ENCODE peak calls at places on chromosomes 16 and 17, in seven cellular contexts. R is AG09319, G is NCI-H1436, O is posterior cingulate gyrus, F is AG10803, C is renal cortical epithelial cell, W is Daoy. D is an unnamed sample.

GRCh38 chr17:16444258-16444886 is 29.0 kb downstream of the TRPV2 start:
- DNase-seq in G (no peak), R (no peak), C (no peak), F (no peak), O (no peak), W (peak), D (no peak)

GRCh38 chr17:78416791-78417530 is 38.5 kb downstream of the PGS1 start:
- DNase-seq in O (no peak), C (no peak), F (no peak), R (no peak), G (no peak), W (no peak), D (peak)

GRCh38 chr17:20983359-20983637 is 59.5 kb downstream of the USP22 start:
- DNase-seq in F (no peak), R (no peak), C (no peak), O (no peak), G (no peak), W (no peak), D (no peak)

GRCh38 chr17:72931163-72931562 is 161.3 kb downstream of the SLC39A11 start:
- DNase-seq in F (no peak), W (no peak), O (no peak), R (no peak), C (peak), G (no peak), D (no peak)

GRCh38 chr17:74277935-74278334 is 3.9 kb downstream of the DNAI2 start:
- DNase-seq in O (no peak), C (no peak), R (no peak), W (no peak), F (no peak), G (no peak), D (no peak)

GRCh38 chr17:9985622-9986021 is 80.6 kb upstream of the RCVRN start:
- DNase-seq in C (no peak), F (no peak), G (no peak), R (no peak), W (no peak), O (no peak), D (no peak)

GRCh38 chr16:85210423-85211169 is 98.3 kb upstream of the CIBAR2 start:
- DNase-seq in C (peak), O (no peak), W (peak), R (no peak), G (no peak), F (peak), D (no peak)

GRCh38 chr16:86374603-86375002 is 135.7 kb upstream of the FOXF1 start:
- DNase-seq in C (no peak), G (no peak), W (no peak), O (no peak), F (no peak), R (no peak), D (no peak)

GRCh38 chr17:43755389-43755875 is 3.2 kb downstream of the SOST start:
- DNase-seq in O (no peak), R (no peak), F (no peak), W (no peak), G (no peak), C (no peak), D (no peak)

GRCh38 chr16:22751685-22752084 is 62.3 kb upstream of the HS3ST2 start:
- DNase-seq in G (no peak), W (no peak), R (no peak), F (no peak), O (no peak), C (no peak), D (no peak)

GRCh38 chr16:87843678-87844373 is 25.5 kb downstream of the SLC7A5 start:
- DNase-seq in O (no peak), W (no peak), F (no peak), G (no peak), R (no peak), C (no peak), D (no peak)

GRCh38 chr17:81967533-81968395 is 6.8 kb upstream of the NOTUM start:
- DNase-seq in C (peak), W (peak), F (peak), R (no peak), G (peak), O (peak), D (peak)

GRCh38 chr16:67884684-67885083 is at the start of gene NRN1L:
- DNase-seq in C (peak), O (peak), G (peak), F (peak), W (peak), R (peak), D (peak)

GRCh38 chr16:84042879-84043485 is 387 bp upstream of the SLC38A8 start:
- DNase-seq in F (no peak), G (peak), O (no peak), R (no peak), W (no peak), C (no peak), D (no peak)

GRCh38 chr17:49917771-49918170 is 51.2 kb upstream of the DLX4 start:
- DNase-seq in R (no peak), F (no peak), O (no peak), C (no peak), G (no peak), W (no peak), D (no peak)

GRCh38 chr17:80101160-80101945 is at the start of gene GAA:
- DNase-seq in F (peak), O (peak), C (no peak), R (peak), W (peak), G (peak), D (peak)

GRCh38 chr16:88320947-88321634 is 61.7 kb upstream of the ZNF469 start:
- DNase-seq in R (no peak), G (no peak), C (no peak), O (no peak), F (no peak), W (no peak), D (no peak)

GRCh38 chr17:352421-353212 is at the start of gene RPH3AL:
- DNase-seq in F (peak), O (no peak), C (peak), R (no peak), G (peak), W (peak), D (no peak)

GRCh38 chr16:69240336-69240735 is 53.4 kb downstream of the SNTB2 start:
- DNase-seq in G (no peak), R (no peak), F (peak), W (no peak), O (no peak), C (no peak), D (no peak)

GRCh38 chr16:25066426-25066746 is 45.2 kb upstream of the LCMT1 start:
- DNase-seq in W (no peak), G (no peak), F (no peak), C (no peak), O (no peak), R (no peak), D (no peak)

GRCh38 chr17:22512057-22512456 is 819.7 kb downstream of the KCNJ18 start:
- DNase-seq in W (no peak), O (no peak), G (no peak), R (no peak), C (no peak), F (no peak), D (no peak)

GRCh38 chr17:3986939-3987335 is 22.7 kb upstream of the ATP2A3 start:
- DNase-seq in F (no peak), W (no peak), G (no peak), O (no peak), R (no peak), C (no peak), D (no peak)

GRCh38 chr17:76737676-76738467 is at the start of gene MFSD11:
- DNase-seq in F (peak), C (peak), W (peak), R (peak), O (peak), G (peak), D (peak)

GRCh38 chr16:81447383-81448101 is 2.9 kb downstream of the CMIP start:
- DNase-seq in O (no peak), G (no peak), C (peak), R (no peak), W (no peak), F (no peak), D (no peak)

GRCh38 chr17:17060001-17060929 is 18.0 kb downstream of the MPRIP start:
- DNase-seq in C (no peak), F (no peak), O (no peak), R (no peak), G (no peak), W (no peak), D (no peak)

GRCh38 chr16:53024045-53024444 is 28.7 kb downstream of the CHD9NB start:
- DNase-seq in F (no peak), W (no peak), G (no peak), O (no peak), C (no peak), R (no peak), D (no peak)

GRCh38 chr16:72138064-72138572 is 33.8 kb downstream of the PMFBP1 start:
- DNase-seq in W (no peak), G (no peak), C (no peak), F (no peak), R (no peak), O (no peak), D (no peak)

GRCh38 chr16:87132361-87133014 is 184.7 kb downstream of the C16orf95 start:
- DNase-seq in F (peak), G (no peak), R (peak), C (no peak), O (no peak), W (no peak), D (peak)

GRCh38 chr17:63675607-63676539 is 24.1 kb downstream of the LIMD2 start:
- DNase-seq in G (no peak), O (no peak), R (peak), C (peak), F (peak), W (peak), D (peak)

GRCh38 chr17:16459850-16460550 is 32.0 kb downstream of the LRRC75A start:
- DNase-seq in R (no peak), F (no peak), W (peak), O (no peak), C (no peak), G (no peak), D (no peak)

D was measured in pons.